ENCODE peak calls at places on chromosomes 12 and 14, in six cellular contexts. R is GM23338, Y is progenitor cell of endocrine pancreas, M is GM13976, P is upper lobe of left lung, E is cardiac fibroblast. I is an unnamed sample.

GRCh38 chr14:77654001-77654431 is 37.6 kb upstream of the SPTLC2 start:
- DNase-seq in E (no peak), Y (no peak), P (no peak), R (no peak), M (no peak), I (no peak)

GRCh38 chr14:52907949-52908348 is 42.9 kb downstream of the FERMT2 start:
- DNase-seq in P (no peak), R (no peak), E (no peak), M (no peak), Y (no peak), I (no peak)

GRCh38 chr14:47678157-47678556 is 2.8 kb upstream of the MDGA2 start:
- DNase-seq in M (no peak), E (no peak), Y (no peak), P (no peak), R (peak; percentile 31), I (no peak)

GRCh38 chr14:38105106-38105702 is 102.5 kb upstream of the SSTR1 start:
- DNase-seq in P (no peak), Y (no peak), E (no peak), R (no peak), M (no peak), I (no peak)

GRCh38 chr12:75837700-75838099 is 193.9 kb downstream of the PHLDA1 start:
- DNase-seq in M (no peak), Y (no peak), P (no peak), R (no peak), E (no peak), I (no peak)

GRCh38 chr12:15689751-15690191 is 99.4 kb downstream of the EPS8 start:
- DNase-seq in E (peak; percentile 38), M (no peak), Y (no peak), R (no peak), P (no peak), I (no peak)

GRCh38 chr12:87847147-87847546 is 182.1 kb downstream of the C12orf50 start:
- DNase-seq in M (no peak), E (no peak), R (peak; percentile 47), P (no peak), Y (no peak), I (no peak)

GRCh38 chr12:83093426-83093825 is 406.7 kb downstream of the TMTC2 start:
- DNase-seq in M (no peak), P (no peak), R (no peak), E (no peak), Y (no peak), I (no peak)

GRCh38 chr14:60051690-60052324 is 39.9 kb upstream of the PCNX4 start:
- DNase-seq in Y (no peak), P (no peak), M (no peak), R (no peak), E (peak; percentile 18), I (no peak)

GRCh38 chr12:66290716-66291200 is 11.5 kb upstream of the HELB start:
- DNase-seq in M (no peak), P (no peak), R (no peak), E (no peak), Y (no peak), I (no peak)

GRCh38 chr12:68267892-68268396 is 14.5 kb upstream of the IL22 start:
- DNase-seq in P (no peak), E (peak; percentile 94), M (no peak), Y (no peak), R (no peak), I (no peak)

GRCh38 chr12:113818833-113819232 is 147.3 kb downstream of the RBM19 start:
- DNase-seq in R (peak; percentile 79), Y (peak; percentile 16), E (peak; percentile 9), P (no peak), M (no peak), I (no peak)

GRCh38 chr12:31250179-31250578 is 75.8 kb downstream of the SINHCAF start:
- DNase-seq in E (no peak), Y (no peak), R (no peak), P (peak; percentile 36), M (no peak), I (no peak)
- TF ChIP-seq CTCF in E (no peak), Y (no peak), R (peak; percentile 22), P (no peak), M (no peak), I (no peak)

GRCh38 chr12:69984216-69984615 is 159.2 kb downstream of the MYRFL start:
- DNase-seq in E (no peak), R (no peak), P (peak; percentile 34), Y (no peak), M (no peak), I (no peak)

GRCh38 chr12:69986109-69986508 is 161.1 kb downstream of the MYRFL start:
- DNase-seq in E (no peak), M (no peak), P (no peak), Y (no peak), R (no peak), I (no peak)

GRCh38 chr12:69987453-69988102 is 162.6 kb downstream of the MYRFL start:
- DNase-seq in R (no peak), M (no peak), Y (no peak), P (no peak), E (peak; percentile 96), I (no peak)

GRCh38 chr12:69988601-69989194 is 163.7 kb downstream of the MYRFL start:
- DNase-seq in R (no peak), Y (no peak), E (peak; percentile 77), P (no peak), M (no peak), I (no peak)

GRCh38 chr12:69985656-69986055 is 160.6 kb downstream of the MYRFL start:
- DNase-seq in P (peak; percentile 20), Y (no peak), M (peak; percentile 27), E (no peak), R (peak; percentile 62), I (peak; percentile 56)
- TF ChIP-seq CTCF in P (no peak), Y (peak; percentile 33), M (peak; percentile 19), E (peak; percentile 48), R (peak; percentile 48), I (peak; percentile 29)

GRCh38 chr14:105709281-105710118 is 183.1 kb downstream of the TMEM121 start:
- DNase-seq in Y (no peak), P (peak; percentile 70), R (no peak), E (no peak), M (peak; percentile 22), I (no peak)
- TF ChIP-seq CTCF in Y (no peak), P (no peak), R (no peak), E (no peak), M (no peak), I (no peak)

DNA sequence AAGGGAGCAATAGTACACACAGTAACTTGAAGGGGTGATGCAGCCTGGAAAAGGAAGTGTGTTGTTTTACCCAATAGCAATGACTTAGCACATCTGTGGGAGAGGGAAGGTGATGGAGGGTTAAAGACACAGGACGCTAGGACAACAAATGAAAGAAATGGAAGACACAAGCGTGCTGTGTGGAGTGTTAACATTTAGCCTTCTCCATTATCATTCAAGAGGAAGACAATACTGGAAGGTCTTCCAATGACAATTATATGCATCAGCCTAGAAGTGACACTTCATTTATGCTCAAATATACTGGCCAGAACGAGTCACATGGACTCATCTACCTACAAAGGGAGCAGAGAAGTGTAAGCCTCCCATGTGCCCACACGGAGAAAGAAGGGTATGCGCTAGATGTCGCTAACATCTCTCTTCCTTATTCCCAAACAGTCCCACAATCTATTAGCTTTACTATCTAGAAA is 20.5 kb downstream of the PPM1H start:
- DNase-seq in P (no peak), Y (no peak), R (no peak), E (no peak), M (no peak), I (no peak)
- TF ChIP-seq CTCF in P (no peak), Y (no peak), R (peak; percentile 20), E (no peak), M (no peak), I (no peak)

DNA sequence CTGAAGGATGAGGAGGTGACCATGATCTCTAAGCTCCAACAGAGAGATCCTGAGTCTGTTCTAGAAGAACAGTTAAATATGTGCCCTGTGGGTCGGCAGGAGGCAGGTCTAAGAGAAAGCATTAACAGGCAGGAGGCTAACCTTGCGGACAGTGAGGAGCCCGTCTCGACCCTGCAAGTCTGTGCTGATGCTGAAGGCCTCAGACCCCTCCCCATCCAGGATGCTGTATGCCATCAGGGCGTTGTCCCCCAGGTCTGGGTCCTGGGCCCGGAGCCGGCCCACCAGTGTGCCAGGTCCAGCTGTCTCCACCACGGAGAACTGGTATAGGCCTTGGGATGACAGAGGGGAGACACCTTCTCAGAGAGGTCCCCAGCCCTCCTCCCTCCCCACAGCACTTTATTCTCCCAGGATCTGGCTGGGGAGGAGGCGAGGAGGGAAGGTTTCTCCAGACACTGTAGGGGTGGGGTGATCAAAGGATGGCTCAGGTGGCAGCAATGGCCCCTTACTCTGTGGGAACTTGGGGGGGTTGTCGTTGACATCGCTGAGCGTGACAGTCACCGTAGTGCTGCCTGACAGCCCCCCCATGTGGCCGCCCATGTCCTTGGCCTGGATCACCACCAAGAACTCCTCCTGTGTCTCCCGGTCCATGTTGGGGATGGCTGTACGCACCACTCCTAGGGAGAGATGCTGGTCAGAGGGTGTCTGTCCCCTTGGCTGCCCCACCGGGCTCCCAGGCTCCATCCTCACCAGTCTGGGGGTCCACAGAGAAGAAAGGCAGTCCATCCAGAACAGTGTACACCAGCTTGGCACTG is 3.1 kb downstream of the CDH24 start:
- DNase-seq in Y (no peak), M (peak; percentile 67), E (peak; percentile 12), R (peak; percentile 52), P (peak; percentile 53), I (no peak)
- TF ChIP-seq CTCF in Y (no peak), M (peak; percentile 32), E (peak; percentile 27), R (peak; percentile 53), P (no peak), I (no peak)

DNA sequence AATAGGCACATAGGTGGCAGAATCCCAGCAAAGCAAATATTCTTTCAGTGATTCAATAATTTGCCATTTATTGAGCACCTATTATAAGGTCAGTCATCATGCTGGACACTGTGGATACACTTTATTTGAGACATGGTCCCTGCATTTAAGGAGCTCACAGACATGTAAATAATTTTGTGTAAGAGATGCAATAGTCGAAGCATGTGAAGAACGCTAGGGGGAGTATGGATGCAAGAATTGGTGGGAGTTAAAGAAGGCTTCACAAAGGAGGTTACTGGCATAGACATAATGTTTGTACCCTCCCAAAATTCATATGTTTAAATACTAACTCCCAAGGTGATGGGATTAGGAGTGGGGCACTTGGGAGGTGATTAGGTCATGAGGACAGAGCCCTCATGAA is 260.6 kb upstream of the GARIN6 start:
- DNase-seq in Y (no peak), R (peak; percentile 80), M (peak; percentile 37), P (no peak), E (peak; percentile 33), I (no peak)
- TF ChIP-seq CTCF in Y (peak; percentile 57), R (peak; percentile 84), M (peak; percentile 45), P (no peak), E (peak; percentile 31), I (no peak)

DNA sequence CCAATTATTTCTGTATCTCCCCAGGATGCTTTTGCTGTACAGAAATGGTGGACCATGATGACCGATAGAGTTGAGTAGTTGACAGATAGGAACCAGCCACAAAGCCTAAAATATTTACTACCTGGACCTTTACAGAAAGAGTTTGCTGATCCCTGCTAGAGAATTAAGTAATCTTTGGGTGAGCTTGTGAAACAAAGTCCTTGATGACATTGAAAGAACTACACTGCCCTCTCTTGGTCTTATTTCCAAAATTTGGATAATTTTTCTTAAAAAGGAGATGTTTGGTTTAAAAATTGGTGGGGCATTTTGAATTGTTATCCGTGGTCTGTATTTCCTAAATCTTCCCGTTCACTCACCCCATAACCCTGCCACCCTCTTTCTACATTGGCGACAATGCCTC is 13.7 kb upstream of the TCTN1 start:
- DNase-seq in M (peak; percentile 57), P (no peak), R (peak; percentile 58), Y (no peak), E (peak; percentile 84), I (no peak)
- TF ChIP-seq CTCF in M (no peak), P (peak; percentile 46), R (peak; percentile 58), Y (peak; percentile 35), E (peak; percentile 20), I (no peak)